ENCODE peak calls at places on chromosomes 2 and 18, in ten cellular contexts. One of them, this sample, is unnamed.

GRCh38 chr2:237616373-237617304 is 10.7 kb upstream of the LRRFIP1 start:
- DNase-seq in stomach: no peak
- DNase-seq in stimulated activated naive CD4-positive, alpha-beta T cell: no peak
- DNase-seq in B cell: no peak
- DNase-seq in colonic mucosa: no peak
- DNase-seq in Calu3: no peak
- DNase-seq in AG09319: peak
- DNase-seq in NCI-H2029: no peak
- DNase-seq in AG04450: peak
- DNase-seq in sciatic nerve: peak
- DNase-seq in this sample: no peak

GRCh38 chr2:241501551-241501950 is 6.8 kb downstream of the STK25 start:
- DNase-seq in stomach: no peak
- DNase-seq in stimulated activated naive CD4-positive, alpha-beta T cell: no peak
- DNase-seq in B cell: no peak
- DNase-seq in colonic mucosa: no peak
- DNase-seq in Calu3: no peak
- DNase-seq in AG09319: no peak
- DNase-seq in NCI-H2029: no peak
- DNase-seq in AG04450: no peak
- DNase-seq in sciatic nerve: no peak
- DNase-seq in this sample: no peak

GRCh38 chr2:102895386-102895785 is 133.6 kb downstream of the TMEM182 start:
- DNase-seq in stomach: no peak
- DNase-seq in stimulated activated naive CD4-positive, alpha-beta T cell: no peak
- DNase-seq in B cell: no peak
- DNase-seq in colonic mucosa: no peak
- DNase-seq in Calu3: no peak
- DNase-seq in AG09319: no peak
- DNase-seq in NCI-H2029: no peak
- DNase-seq in AG04450: no peak
- DNase-seq in sciatic nerve: no peak
- DNase-seq in this sample: no peak

GRCh38 chr2:239201531-239201876 is 199.3 kb downstream of the HDAC4 start:
- DNase-seq in stomach: no peak
- DNase-seq in stimulated activated naive CD4-positive, alpha-beta T cell: no peak
- DNase-seq in B cell: no peak
- DNase-seq in colonic mucosa: no peak
- DNase-seq in Calu3: no peak
- DNase-seq in AG09319: no peak
- DNase-seq in NCI-H2029: no peak
- DNase-seq in AG04450: no peak
- DNase-seq in sciatic nerve: peak
- DNase-seq in this sample: no peak

GRCh38 chr2:128091691-128092050 is 671 bp downstream of the UGGT1 start:
- DNase-seq in stomach: no peak
- DNase-seq in stimulated activated naive CD4-positive, alpha-beta T cell: no peak
- DNase-seq in B cell: peak
- DNase-seq in colonic mucosa: no peak
- DNase-seq in Calu3: no peak
- DNase-seq in AG09319: no peak
- DNase-seq in NCI-H2029: no peak
- DNase-seq in AG04450: no peak
- DNase-seq in sciatic nerve: no peak
- DNase-seq in this sample: no peak

GRCh38 chr2:209331291-209331844 is 92.5 kb upstream of the MAP2 start:
- DNase-seq in stomach: no peak
- DNase-seq in stimulated activated naive CD4-positive, alpha-beta T cell: no peak
- DNase-seq in B cell: peak
- DNase-seq in colonic mucosa: no peak
- DNase-seq in Calu3: peak
- DNase-seq in AG09319: no peak
- DNase-seq in NCI-H2029: peak
- DNase-seq in AG04450: no peak
- DNase-seq in sciatic nerve: no peak
- DNase-seq in this sample: no peak

GRCh38 chr18:13241083-13241892 is 22.7 kb downstream of the LDLRAD4 start:
- DNase-seq in stomach: no peak
- DNase-seq in stimulated activated naive CD4-positive, alpha-beta T cell: no peak
- DNase-seq in B cell: no peak
- DNase-seq in colonic mucosa: no peak
- DNase-seq in Calu3: no peak
- DNase-seq in AG09319: no peak
- DNase-seq in NCI-H2029: no peak
- DNase-seq in AG04450: no peak
- DNase-seq in sciatic nerve: peak
- DNase-seq in this sample: no peak

GRCh38 chr2:100744589-100744988 is 75.3 kb upstream of the NPAS2 start:
- DNase-seq in stomach: no peak
- DNase-seq in stimulated activated naive CD4-positive, alpha-beta T cell: no peak
- DNase-seq in B cell: no peak
- DNase-seq in colonic mucosa: no peak
- DNase-seq in Calu3: peak
- DNase-seq in AG09319: no peak
- DNase-seq in NCI-H2029: no peak
- DNase-seq in AG04450: no peak
- DNase-seq in sciatic nerve: no peak
- DNase-seq in this sample: no peak

GRCh38 chr18:46155652-46156051 is 51.5 kb downstream of the HAUS1 start:
- DNase-seq in stomach: no peak
- DNase-seq in stimulated activated naive CD4-positive, alpha-beta T cell: no peak
- DNase-seq in B cell: no peak
- DNase-seq in colonic mucosa: no peak
- DNase-seq in Calu3: peak
- DNase-seq in AG09319: peak
- DNase-seq in NCI-H2029: no peak
- DNase-seq in AG04450: peak
- DNase-seq in sciatic nerve: no peak
- DNase-seq in this sample: no peak

GRCh38 chr2:99420751-99421299 is 69.0 kb downstream of the REV1 start:
- DNase-seq in stomach: no peak
- DNase-seq in stimulated activated naive CD4-positive, alpha-beta T cell: no peak
- DNase-seq in B cell: no peak
- DNase-seq in colonic mucosa: no peak
- DNase-seq in Calu3: no peak
- DNase-seq in AG09319: no peak
- DNase-seq in NCI-H2029: no peak
- DNase-seq in AG04450: no peak
- DNase-seq in sciatic nerve: no peak
- DNase-seq in this sample: no peak

GRCh38 chr2:128396500-128396891 is 77.8 kb upstream of the HS6ST1 start:
- DNase-seq in stomach: peak
- DNase-seq in stimulated activated naive CD4-positive, alpha-beta T cell: no peak
- DNase-seq in B cell: no peak
- DNase-seq in colonic mucosa: no peak
- DNase-seq in Calu3: no peak
- DNase-seq in AG09319: no peak
- DNase-seq in NCI-H2029: no peak
- DNase-seq in AG04450: no peak
- DNase-seq in sciatic nerve: peak
- DNase-seq in this sample: no peak

This sample was measured in effector CD8-positive, alpha-beta T cell.